ENCODE peak calls at places on chromosomes 11 and 22, in four cellular contexts. Y is natural killer cell, T is fibroblast of villous mesenchyme, I is neural progenitor cell. U is an unnamed sample.

GRCh38 chr11:128898580-128899344 is 7.6 kb downstream of the KCNJ5 start:
- DNase-seq in Y (no peak), T (peak), I (no peak), U (no peak)

GRCh38 chr11:109432105-109432504 is 10.1 kb downstream of the C11orf87 start:
- DNase-seq in Y (no peak), T (no peak), I (no peak), U (no peak)

GRCh38 chr11:9160166-9160565 is 68.8 kb upstream of the SCUBE2 start:
- DNase-seq in Y (no peak), T (no peak), I (no peak), U (no peak)

GRCh38 chr11:86785576-86785975 is 14.8 kb upstream of the PRSS23 start:
- DNase-seq in Y (no peak), T (peak), I (no peak), U (no peak)

GRCh38 chr11:88779551-88779950 is 286.2 kb downstream of the GRM5 start:
- DNase-seq in Y (no peak), T (no peak), I (no peak), U (no peak)

GRCh38 chr11:6365659-6366058 is 24.6 kb upstream of the SMPD1 start:
- DNase-seq in Y (no peak), T (no peak), I (no peak), U (no peak)

GRCh38 chr22:43289976-43290663 is 53.1 kb downstream of the SCUBE1 start:
- DNase-seq in Y (no peak), T (peak), I (no peak), U (no peak)

GRCh38 chr22:30245985-30246901 is at the start of gene LIF:
- DNase-seq in Y (peak), T (peak), I (peak), U (no peak)

GRCh38 chr22:47320560-47320959 is 558.1 kb downstream of the TBC1D22A start:
- DNase-seq in Y (no peak), T (no peak), I (no peak), U (no peak)

GRCh38 chr11:119099707-119100106 is 1.9 kb downstream of the DPAGT1 start:
- DNase-seq in Y (no peak), T (no peak), I (no peak), U (no peak)

GRCh38 chr22:44354288-44354687 is 41.5 kb upstream of the SHISAL1 start:
- DNase-seq in Y (no peak), T (no peak), I (no peak), U (no peak)

GRCh38 chr11:45178890-45179663 is 32.6 kb downstream of the PRDM11 start:
- DNase-seq in Y (no peak), T (no peak), I (no peak), U (no peak)

GRCh38 chr22:35484651-35485372 is 55.8 kb upstream of the RASD2 start:
- DNase-seq in Y (no peak), T (no peak), I (no peak), U (no peak)

GRCh38 chr22:19566599-19567382 is 42.6 kb upstream of the CLDN5 start:
- DNase-seq in Y (no peak), T (no peak), I (no peak), U (no peak)

GRCh38 chr22:36383110-36383581 is 4.6 kb downstream of the MYH9 start:
- DNase-seq in Y (peak), T (peak), I (no peak), U (no peak)

GRCh38 chr11:11293798-11294611 is 59.0 kb downstream of the CSNK2A3 start:
- DNase-seq in Y (no peak), T (peak), I (peak), U (no peak)

GRCh38 chr11:104852811-104853210 is 45.4 kb downstream of the CASP12 start:
- DNase-seq in Y (no peak), T (no peak), I (no peak), U (no peak)

GRCh38 chr22:45276507-45276906 is 8.2 kb upstream of the UPK3A start:
- DNase-seq in Y (no peak), T (no peak), I (no peak), U (no peak)

GRCh38 chr11:69385832-69386415 is 92.0 kb downstream of the MYEOV start:
- DNase-seq in Y (no peak), T (no peak), I (no peak), U (no peak)

GRCh38 chr11:77196961-77197360 is 68.9 kb downstream of the MYO7A start:
- DNase-seq in Y (no peak), T (no peak), I (no peak), U (no peak)
- TF ChIP-seq CTCF in Y (no peak), T (no peak), I (no peak), U (no peak)

GRCh38 chr11:58674609-58675008 is 52.1 kb downstream of the CNTF start:
- DNase-seq in Y (no peak), T (no peak), I (no peak), U (no peak)

GRCh38 chr11:58676563-58677135 is 54.2 kb downstream of the CNTF start:
- DNase-seq in Y (no peak), T (no peak), I (no peak), U (no peak)

GRCh38 chr11:58671946-58672345 is 49.5 kb downstream of the CNTF start:
- DNase-seq in Y (no peak), T (no peak), I (no peak), U (no peak)

GRCh38 chr11:58675344-58676155 is 53.1 kb downstream of the CNTF start:
- DNase-seq in Y (peak), T (peak), I (peak), U (peak)
- TF ChIP-seq CTCF in Y (peak), T (peak), I (peak), U (peak)

DNA sequence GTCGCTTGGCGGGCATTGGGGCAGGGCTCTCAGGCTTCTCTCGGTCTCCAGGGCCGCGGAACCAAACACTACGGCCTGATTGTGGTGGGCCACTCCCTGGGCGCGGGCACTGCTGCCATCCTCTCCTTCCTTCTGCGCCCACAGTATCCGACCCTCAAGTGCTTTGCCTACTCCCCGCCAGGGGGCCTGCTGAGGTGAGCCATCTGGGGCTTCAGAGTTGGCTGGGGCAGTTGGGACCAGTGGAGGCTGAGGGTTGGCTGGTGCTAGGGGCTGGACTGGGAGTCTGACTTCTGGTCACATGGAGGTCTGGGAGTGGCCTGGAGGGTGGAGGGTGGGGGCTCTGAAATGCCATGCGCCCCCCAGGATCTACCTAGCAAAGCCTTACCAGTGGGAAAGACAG is 15.3 kb upstream of the MYRF start:
- DNase-seq in Y (no peak), T (no peak), I (no peak), U (no peak)
- TF ChIP-seq CTCF in Y (no peak), T (no peak), I (no peak), U (peak)

GRCh38 chr11:117817213-117818035 is 7.1 kb downstream of the FXYD2 start:
- DNase-seq in Y (peak), T (peak), I (peak), U (no peak)

GRCh38 chr11:117819096-117820040 is 5.2 kb downstream of the FXYD2 start:
- DNase-seq in Y (no peak), T (peak), I (peak), U (no peak)

GRCh38 chr11:117816846-117817212 is 7.7 kb downstream of the FXYD2 start:
- DNase-seq in Y (no peak), T (no peak), I (no peak), U (no peak)

GRCh38 chr11:117820071-117820470 is 4.5 kb downstream of the FXYD2 start:
- DNase-seq in Y (no peak), T (no peak), I (no peak), U (no peak)

GRCh38 chr11:117818036-117818858 is 6.3 kb downstream of the FXYD2 start:
- DNase-seq in Y (no peak), T (peak), I (no peak), U (no peak)
- TF ChIP-seq CTCF in Y (peak), T (no peak), I (no peak), U (no peak)

DNA sequence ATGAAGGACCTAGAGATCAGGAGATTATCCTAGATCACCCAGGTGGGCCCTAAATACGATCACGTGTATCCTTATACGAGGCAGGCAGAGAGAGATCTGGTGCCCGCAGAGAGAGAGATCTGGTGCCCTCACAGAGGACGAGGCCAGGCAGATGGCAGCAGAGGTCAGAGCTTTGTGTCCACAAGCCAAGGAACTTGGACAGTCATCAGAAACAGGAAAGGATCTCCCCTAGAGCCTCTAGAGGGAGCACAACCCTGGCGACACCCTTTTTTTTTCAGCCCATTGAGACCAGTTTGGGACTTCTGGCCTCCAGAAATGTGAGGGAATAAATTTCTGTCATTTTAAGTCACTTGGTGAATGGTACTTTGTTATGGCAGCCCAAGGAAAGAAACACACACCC is 25.5 kb upstream of the TIMP3 start:
- DNase-seq in Y (no peak), T (no peak), I (peak), U (no peak)
- TF ChIP-seq CTCF in Y (no peak), T (peak), I (peak), U (peak)

GRCh38 chr11:8030526-8031247 is 43.5 kb downstream of the EIF3F start:
- DNase-seq in Y (no peak), T (no peak), I (no peak), U (no peak)
- TF ChIP-seq CTCF in Y (no peak), T (no peak), I (no peak), U (no peak)

GRCh38 chr11:395866-396265 is 1.9 kb downstream of the PKP3 start:
- DNase-seq in Y (no peak), T (no peak), I (no peak), U (no peak)

GRCh38 chr11:394034-394857 is at the start of gene PKP3:
- DNase-seq in Y (no peak), T (peak), I (peak), U (no peak)

GRCh38 chr11:396948-397548 is 3.0 kb downstream of the PKP3 start:
- DNase-seq in Y (peak), T (peak), I (no peak), U (no peak)

GRCh38 chr11:394858-395655 is 1.0 kb downstream of the PKP3 start:
- DNase-seq in Y (no peak), T (no peak), I (no peak), U (no peak)

DNA sequence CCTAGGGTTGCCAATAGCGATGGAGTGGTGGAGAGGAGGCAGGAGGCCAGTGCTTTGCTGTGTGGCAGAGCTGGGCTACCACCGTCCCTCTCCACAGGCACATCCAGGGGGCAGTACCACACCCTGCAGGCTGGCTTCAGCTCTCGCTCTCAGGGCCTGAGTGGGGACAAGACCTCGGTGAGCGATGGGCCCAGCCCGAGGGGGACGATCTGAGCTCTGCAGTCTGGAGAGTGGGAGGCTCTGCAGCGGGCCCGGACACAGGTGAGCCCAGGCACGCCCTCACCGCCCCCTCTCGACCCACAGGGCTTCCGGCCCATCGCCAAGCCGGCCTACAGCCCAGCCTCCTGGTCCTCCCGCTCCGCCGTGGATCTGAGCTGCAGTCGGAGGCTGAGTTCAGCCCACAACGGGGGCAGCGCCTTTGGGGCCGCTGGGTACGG is 2.5 kb downstream of the PKP3 start:
- DNase-seq in Y (no peak), T (peak), I (no peak), U (no peak)
- TF ChIP-seq CTCF in Y (no peak), T (peak), I (peak), U (peak)

U was measured in D721Med.